ENCODE peak calls at places on chromosomes 2 and 18, in ten cellular contexts. J is GM20000, M is AG04449, D is cardiac fibroblast, E is GM12865, X is cardiac muscle cell, S is AG04450, G is HL-60, U is B cell, T is progenitor cell of endocrine pancreas. A is an unnamed sample.

GRCh38 chr2:126527836-126528490 is 128.0 kb upstream of the GYPC start:
- DNase-seq in J (peak), M (peak), D (peak), E (peak), X (peak), S (peak), G (peak), U (peak), T (peak), A (peak)

GRCh38 chr2:196233033-196233807 is 61.8 kb upstream of the STK17B start:
- DNase-seq in J (no peak), M (no peak), D (peak), E (no peak), X (peak), S (peak), G (no peak), U (no peak), T (no peak), A (no peak)

GRCh38 chr18:56327171-56327885 is 311.1 kb downstream of the TXNL1 start:
- DNase-seq in J (no peak), M (no peak), D (peak), E (no peak), X (peak), S (peak), G (no peak), U (no peak), T (no peak), A (no peak)

GRCh38 chr2:30756971-30757370 is 50.3 kb downstream of the CAPN13 start:
- DNase-seq in J (no peak), M (no peak), D (no peak), E (no peak), X (no peak), S (no peak), G (no peak), U (no peak), T (no peak), A (no peak)

GRCh38 chr2:113370030-113370429 is 67.5 kb upstream of the ZNG1B start:
- DNase-seq in J (no peak), M (no peak), D (no peak), E (no peak), X (no peak), S (no peak), G (no peak), U (no peak), T (no peak), A (no peak)

GRCh38 chr2:156110890-156111289 is 221.6 kb downstream of the NR4A2 start:
- DNase-seq in J (peak), M (no peak), D (no peak), E (peak), X (no peak), S (no peak), G (peak), U (no peak), T (peak), A (peak)

GRCh38 chr18:79387214-79387613 is 8.5 kb upstream of the NFATC1 start:
- DNase-seq in J (no peak), M (no peak), D (no peak), E (no peak), X (no peak), S (no peak), G (no peak), U (no peak), T (no peak), A (no peak)

GRCh38 chr2:151849413-151850010 is 21.3 kb upstream of the ARL5A start:
- DNase-seq in J (no peak), M (no peak), D (no peak), E (no peak), X (no peak), S (no peak), G (no peak), U (no peak), T (no peak), A (no peak)

GRCh38 chr18:63178526-63178880 is 141.1 kb downstream of the BCL2 start:
- DNase-seq in J (no peak), M (no peak), D (peak), E (peak), X (peak), S (no peak), G (peak), U (no peak), T (no peak), A (no peak)

GRCh38 chr2:187497858-187498463 is 49.9 kb upstream of the CALCRL start:
- DNase-seq in J (no peak), M (no peak), D (peak), E (no peak), X (peak), S (no peak), G (no peak), U (no peak), T (no peak), A (no peak)

GRCh38 chr2:121144111-121144510 is 140.9 kb downstream of the TFCP2L1 start:
- DNase-seq in J (no peak), M (no peak), D (no peak), E (no peak), X (no peak), S (no peak), G (no peak), U (no peak), T (no peak), A (no peak)

GRCh38 chr2:121599963-121600651 is 49.2 kb downstream of the CLASP1 start:
- DNase-seq in J (peak), M (no peak), D (no peak), E (peak), X (peak), S (no peak), G (no peak), U (peak), T (no peak), A (peak)

GRCh38 chr2:29723255-29724001 is 198.0 kb downstream of the ALK start:
- DNase-seq in J (peak), M (no peak), D (no peak), E (peak), X (no peak), S (no peak), G (no peak), U (no peak), T (no peak), A (peak)

GRCh38 chr2:75503048-75503607 is 57.6 kb downstream of the EVA1A start:
- DNase-seq in J (no peak), M (peak), D (peak), E (no peak), X (peak), S (peak), G (no peak), U (no peak), T (no peak), A (no peak)

GRCh38 chr2:234981197-234982095 is 29.6 kb downstream of the SH3BP4 start:
- DNase-seq in J (no peak), M (peak), D (peak), E (no peak), X (peak), S (peak), G (no peak), U (no peak), T (peak), A (no peak)

GRCh38 chr18:74775239-74775638 is 177.6 kb downstream of the ZNF407 start:
- DNase-seq in J (no peak), M (peak), D (peak), E (no peak), X (peak), S (peak), G (no peak), U (no peak), T (no peak), A (no peak)

GRCh38 chr18:34650121-34650545 is 60.0 kb upstream of the DTNA start:
- DNase-seq in J (no peak), M (no peak), D (peak), E (no peak), X (peak), S (peak), G (no peak), U (no peak), T (no peak), A (no peak)

GRCh38 chr2:164430166-164430783 is 191.0 kb downstream of the GRB14 start:
- DNase-seq in J (peak), M (peak), D (peak), E (peak), X (peak), S (peak), G (no peak), U (no peak), T (peak), A (no peak)

GRCh38 chr2:54103454-54104314 is 11.7 kb upstream of the ACYP2 start:
- DNase-seq in J (no peak), M (no peak), D (peak), E (peak), X (peak), S (no peak), G (no peak), U (peak), T (no peak), A (no peak)

GRCh38 chr2:239055756-239056493 is 208.0 kb downstream of the TWIST2 start:
- DNase-seq in J (no peak), M (no peak), D (no peak), E (no peak), X (peak), S (no peak), G (no peak), U (no peak), T (no peak), A (no peak)

GRCh38 chr2:99819766-99820165 is 322.6 kb downstream of the AFF3 start:
- DNase-seq in J (no peak), M (no peak), D (no peak), E (no peak), X (no peak), S (no peak), G (no peak), U (no peak), T (no peak), A (no peak)

GRCh38 chr18:44564922-44565321 is 115.8 kb upstream of the SETBP1 start:
- DNase-seq in J (no peak), M (peak), D (peak), E (no peak), X (peak), S (no peak), G (no peak), U (no peak), T (no peak), A (no peak)

GRCh38 chr2:18336975-18337374 is 223.5 kb downstream of the RDH14 start:
- DNase-seq in J (no peak), M (no peak), D (no peak), E (no peak), X (no peak), S (no peak), G (no peak), U (no peak), T (no peak), A (no peak)

GRCh38 chr2:132252894-132253264 is 91.1 kb upstream of the ANKRD30BL start:
- DNase-seq in J (no peak), M (no peak), D (no peak), E (no peak), X (no peak), S (no peak), G (no peak), U (peak), T (no peak), A (peak)

GRCh38 chr2:177753682-177754475 is 318.7 kb downstream of the PDE11A start:
- DNase-seq in J (no peak), M (peak), D (peak), E (peak), X (peak), S (peak), G (peak), U (no peak), T (no peak), A (no peak)

GRCh38 chr2:25306767-25307368 is 34.9 kb downstream of the DNMT3A start:
- DNase-seq in J (no peak), M (no peak), D (no peak), E (no peak), X (no peak), S (no peak), G (peak), U (no peak), T (no peak), A (no peak)

GRCh38 chr2:237978058-237978712 is 11.4 kb downstream of the UBE2F start:
- DNase-seq in J (no peak), M (no peak), D (peak), E (no peak), X (peak), S (no peak), G (no peak), U (no peak), T (no peak), A (no peak)

DNA sequence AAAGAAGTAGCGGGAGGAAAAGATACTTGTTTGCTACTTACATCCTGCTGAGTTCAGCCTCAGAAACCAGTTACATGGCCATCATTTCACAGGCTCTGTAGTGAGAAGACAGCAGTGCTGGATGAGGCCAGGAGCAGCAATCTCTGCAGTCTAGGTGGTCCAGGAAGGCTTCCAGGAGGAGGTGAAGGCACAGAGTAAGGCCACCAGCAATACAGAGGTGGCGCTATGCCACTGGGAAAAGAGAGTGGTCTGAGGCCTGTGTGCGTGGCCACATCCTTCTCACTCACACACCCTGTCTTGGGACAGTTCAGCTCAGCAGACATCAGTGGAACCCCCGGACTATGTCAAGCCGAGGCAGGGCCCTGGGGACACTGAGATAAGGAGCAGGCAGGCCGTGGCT is 162.7 kb downstream of the KLHL29 start:
- DNase-seq in J (no peak), M (no peak), D (no peak), E (no peak), X (no peak), S (no peak), G (no peak), U (no peak), T (no peak), A (no peak)
- TF ChIP-seq CTCF in J (no peak), M (no peak), D (no peak), E (no peak), X (no peak), S (no peak), G (no peak), U (no peak), T (no peak), A (no peak)

DNA sequence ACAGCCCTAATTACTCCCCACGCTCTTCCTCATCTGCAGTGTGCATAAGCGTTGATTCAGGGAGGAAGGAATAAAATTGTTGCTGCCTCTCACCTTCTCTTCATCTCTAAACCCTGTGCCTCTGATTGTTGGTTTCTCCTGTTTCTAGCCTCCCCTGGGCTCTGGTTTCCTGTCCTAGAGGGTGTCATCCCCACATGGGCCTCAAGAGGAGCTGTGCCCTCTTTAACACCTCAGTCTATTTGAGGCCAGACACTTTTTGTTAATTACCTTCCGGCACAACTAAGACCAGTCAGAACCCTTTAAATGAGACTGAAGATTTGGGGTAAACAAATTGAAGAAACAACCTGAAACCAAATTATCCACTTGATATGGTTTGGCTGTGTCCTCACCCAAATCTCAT is 9.7 kb downstream of the CTAGE1 start:
- DNase-seq in J (no peak), M (no peak), D (no peak), E (no peak), X (no peak), S (no peak), G (no peak), U (no peak), T (no peak), A (no peak)
- TF ChIP-seq CTCF in J (no peak), M (no peak), D (peak), E (peak), X (peak), S (no peak), G (no peak), U (no peak), T (no peak), A (no peak)

GRCh38 chr2:223949241-223949640 is 4.1 kb upstream of the WDFY1 start:
- DNase-seq in J (no peak), M (no peak), D (no peak), E (peak), X (no peak), S (no peak), G (no peak), U (no peak), T (no peak), A (peak)
- TF ChIP-seq CTCF in J (no peak), M (no peak), D (no peak), E (no peak), X (no peak), S (no peak), G (no peak), U (no peak), T (no peak), A (peak)

DNA sequence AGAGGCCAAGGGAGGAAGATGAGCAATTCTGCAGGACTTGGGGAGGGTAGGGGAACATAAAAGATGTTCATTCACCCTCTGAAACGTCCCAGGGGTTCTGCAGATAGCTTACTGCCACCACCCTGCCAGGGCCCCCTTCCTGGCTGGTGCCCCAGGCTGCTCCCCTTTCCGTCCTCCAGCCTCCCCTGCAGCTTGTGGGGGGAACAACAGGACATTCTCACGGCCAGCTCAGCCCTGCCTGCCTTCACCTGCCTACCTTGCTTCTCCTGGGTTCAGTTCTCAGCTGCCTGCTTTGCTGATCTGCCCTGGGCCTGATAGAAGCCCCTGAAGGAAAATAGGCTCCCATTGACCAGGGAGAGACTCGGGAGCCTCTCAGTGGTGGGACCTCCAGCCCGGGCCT is 251.1 kb downstream of the CELF4 start:
- DNase-seq in J (no peak), M (no peak), D (no peak), E (no peak), X (no peak), S (no peak), G (no peak), U (no peak), T (no peak), A (no peak)
- TF ChIP-seq CTCF in J (no peak), M (no peak), D (no peak), E (no peak), X (no peak), S (no peak), G (no peak), U (no peak), T (no peak), A (no peak)

DNA sequence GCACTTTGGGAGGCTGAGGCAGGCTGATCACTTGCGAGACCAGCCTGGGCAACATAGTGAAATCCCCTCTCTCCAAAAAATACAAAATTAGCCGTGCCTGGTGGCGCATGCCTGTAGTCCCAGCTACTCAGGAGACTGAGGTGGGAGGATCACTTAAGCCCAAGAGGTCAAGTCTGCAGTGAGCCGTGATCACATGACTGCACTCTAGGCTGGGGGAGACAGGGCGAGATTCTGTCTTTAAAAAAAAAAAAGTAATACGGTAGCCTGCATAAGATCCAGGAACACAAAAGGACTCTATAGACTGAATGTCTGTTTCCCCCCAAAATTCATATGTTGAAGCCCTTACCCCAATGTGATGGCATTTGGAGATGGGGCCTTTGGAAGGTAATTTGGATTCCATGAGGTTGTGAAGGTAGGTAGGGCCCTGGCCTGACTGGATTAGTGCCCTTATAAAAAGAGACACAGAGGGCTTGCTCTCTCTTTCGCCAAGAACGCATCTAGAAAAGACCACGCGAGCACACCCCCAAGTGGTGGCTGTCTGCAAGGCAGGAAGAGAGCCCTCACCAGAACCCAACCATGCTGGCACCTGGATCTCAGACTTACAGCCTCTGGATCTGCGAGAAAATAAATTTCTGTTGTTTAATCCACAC is 17.0 kb downstream of the MBOAT2 start:
- DNase-seq in J (no peak), M (no peak), D (no peak), E (peak), X (no peak), S (no peak), G (no peak), U (no peak), T (no peak), A (no peak)
- TF ChIP-seq CTCF in J (no peak), M (no peak), D (peak), E (peak), X (peak), S (peak), G (peak), U (no peak), T (peak), A (peak)

DNA sequence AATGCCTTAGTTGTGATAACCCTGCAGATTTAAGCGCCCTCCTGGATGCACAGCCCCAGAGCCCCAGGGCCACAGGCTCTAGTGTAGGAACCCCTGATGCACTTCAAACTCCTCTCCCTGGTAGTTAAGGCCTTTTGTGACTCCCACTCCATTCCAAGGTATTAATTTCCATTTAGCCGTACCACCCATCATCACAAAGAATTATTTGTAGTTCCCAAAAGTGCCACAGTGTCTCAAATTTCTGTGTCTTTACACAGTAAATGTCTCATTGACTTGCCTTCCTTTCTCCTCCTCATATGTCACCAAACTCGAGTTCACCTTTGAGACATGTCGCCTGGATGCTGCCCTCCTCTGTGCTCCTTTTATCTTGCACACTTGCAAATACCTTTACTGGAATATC is 25.9 kb downstream of the PECR start:
- DNase-seq in J (no peak), M (no peak), D (no peak), E (no peak), X (no peak), S (no peak), G (no peak), U (no peak), T (no peak), A (no peak)
- TF ChIP-seq CTCF in J (no peak), M (no peak), D (no peak), E (no peak), X (no peak), S (no peak), G (no peak), U (no peak), T (no peak), A (no peak)